ENCODE peak calls at places on chromosomes 2 and 18, in seven cellular contexts. Y is uterus, O is AG09309, L is sigmoid colon, E is heart right ventricle, B is adrenal gland, F is cardiac muscle cell. J is an unnamed sample.
A peak's percentile ranks its signal among the peaks of the same experiment; 100 is the strongest.

GRCh38 chr2:45267062-45267702 is 257.9 kb upstream of the SIX2 start:
- DNase-seq in O (no peak), F (no peak), Y (no peak), B (no peak), L (no peak), E (no peak), J (no peak)

GRCh38 chr2:101038455-101039255 is 36.6 kb downstream of the RPL31 start:
- DNase-seq in O (no peak), E (no peak), L (no peak), F (no peak), B (no peak), Y (no peak), J (no peak)

GRCh38 chr2:173590278-173590811 is 235.7 kb downstream of the CDCA7 start:
- DNase-seq in B (peak; percentile 74), Y (no peak), F (no peak), O (peak; percentile 92), L (no peak), E (peak; percentile 83), J (peak; percentile 92)

GRCh38 chr2:157413342-157414035 is 30.4 kb downstream of the CYTIP start:
- DNase-seq in Y (no peak), F (no peak), L (no peak), B (no peak), O (no peak), E (no peak), J (no peak)

GRCh38 chr2:231326404-231326803 is 69.1 kb upstream of the B3GNT7 start:
- DNase-seq in B (no peak), Y (no peak), F (no peak), E (no peak), O (no peak), L (no peak), J (no peak)

GRCh38 chr2:236811062-236811656 is 241.5 kb downstream of the ACKR3 start:
- DNase-seq in F (no peak), E (no peak), L (no peak), B (no peak), O (no peak), Y (no peak), J (no peak)

GRCh38 chr2:218024336-218024735 is 21.5 kb upstream of the TNS1 start:
- DNase-seq in F (no peak), O (no peak), L (peak; percentile 22), B (peak; percentile 12), E (no peak), Y (peak; percentile 9), J (no peak)

GRCh38 chr2:11121099-11121822 is 34.0 kb upstream of the SLC66A3 start:
- DNase-seq in F (no peak), E (no peak), L (no peak), Y (no peak), O (no peak), B (no peak), J (no peak)

GRCh38 chr2:157055660-157056199 is 201.8 kb upstream of the GALNT5 start:
- DNase-seq in Y (no peak), O (peak; percentile 5), B (no peak), L (no peak), F (peak; percentile 12), E (no peak), J (no peak)

GRCh38 chr2:239381709-239382134 is 19.1 kb downstream of the HDAC4 start:
- DNase-seq in B (no peak), O (no peak), E (no peak), F (no peak), Y (no peak), L (peak; percentile 44), J (no peak)

GRCh38 chr18:9825571-9826073 is 60.2 kb upstream of the TXNDC2 start:
- DNase-seq in F (no peak), B (peak; percentile 66), L (no peak), O (peak; percentile 87), E (no peak), Y (no peak), J (peak; percentile 79)

GRCh38 chr2:108271691-108272253 is 16.9 kb upstream of the SULT1C2 start:
- DNase-seq in O (no peak), E (peak; percentile 18), Y (no peak), L (peak; percentile 75), F (no peak), B (no peak), J (no peak)

GRCh38 chr18:57915241-57915640 is 112.1 kb upstream of the ATP8B1 start:
- DNase-seq in B (no peak), L (no peak), O (no peak), F (no peak), E (no peak), Y (no peak), J (no peak)

GRCh38 chr2:65064728-65065552 is 8.7 kb downstream of the CEP68 start:
- DNase-seq in E (peak; percentile 53), L (peak; percentile 83), F (peak; percentile 35), O (peak; percentile 80), Y (peak; percentile 45), B (peak; percentile 76), J (peak; percentile 87)

GRCh38 chr2:104863229-104863584 is 9.3 kb downstream of the POU3F3 start:
- DNase-seq in O (no peak), B (no peak), Y (no peak), L (no peak), F (no peak), E (no peak), J (no peak)

GRCh38 chr2:104863585-104864279 is 9.8 kb downstream of the POU3F3 start:
- DNase-seq in O (no peak), F (no peak), Y (no peak), L (no peak), E (no peak), B (no peak), J (no peak)

GRCh38 chr2:104861295-104862060 is 7.6 kb downstream of the POU3F3 start:
- DNase-seq in E (no peak), B (no peak), Y (no peak), O (no peak), L (no peak), F (no peak), J (no peak)

GRCh38 chr2:104864280-104864599 is 10.3 kb downstream of the POU3F3 start:
- DNase-seq in O (no peak), Y (no peak), E (no peak), L (no peak), B (no peak), F (no peak), J (no peak)

GRCh38 chr2:104862061-104862941 is 8.4 kb downstream of the POU3F3 start:
- DNase-seq in E (no peak), O (no peak), F (peak; percentile 44), Y (no peak), L (no peak), B (no peak), J (no peak)
- H3K4me3 ChIP-seq in E (no peak overlapping the region), O (no peak overlapping the region), F (peak overlapping the region; percentile 13), Y (no peak overlapping the region), L (no peak overlapping the region), B (no peak overlapping the region), J (no peak overlapping the region)

GRCh38 chr2:55047677-55048299 is 2.5 kb downstream of the RTN4 start:
- DNase-seq in F (no peak), B (no peak), O (no peak), L (no peak), E (peak; percentile 19), Y (no peak), J (no peak)

GRCh38 chr2:55050133-55050994 is at the start of gene RTN4:
- DNase-seq in F (peak; percentile 99), Y (peak; percentile 99), O (peak; percentile 97), L (peak; percentile 100), E (peak; percentile 99), B (peak; percentile 99), J (peak; percentile 96)

GRCh38 chr2:55049794-55050132 is 488 bp downstream of the RTN4 start:
- DNase-seq in F (peak; percentile 51), B (no peak), Y (no peak), O (no peak), E (no peak), L (no peak), J (no peak)

GRCh38 chr2:55048925-55049793 is 1.1 kb downstream of the RTN4 start:
- DNase-seq in Y (peak; percentile 92), E (peak; percentile 93), O (no peak), F (peak; percentile 79), L (peak; percentile 96), B (peak; percentile 91), J (no peak)

GRCh38 chr2:55048514-55048924 is 1.7 kb downstream of the RTN4 start:
- DNase-seq in Y (no peak), B (peak; percentile 52), E (peak; percentile 19), L (no peak), F (peak; percentile 61), O (no peak), J (no peak)
- TF ChIP-seq CTCF in Y (no peak), B (no peak), E (no peak), L (no peak), F (peak; percentile 20), O (peak; percentile 22), J (peak; percentile 25)

DNA sequence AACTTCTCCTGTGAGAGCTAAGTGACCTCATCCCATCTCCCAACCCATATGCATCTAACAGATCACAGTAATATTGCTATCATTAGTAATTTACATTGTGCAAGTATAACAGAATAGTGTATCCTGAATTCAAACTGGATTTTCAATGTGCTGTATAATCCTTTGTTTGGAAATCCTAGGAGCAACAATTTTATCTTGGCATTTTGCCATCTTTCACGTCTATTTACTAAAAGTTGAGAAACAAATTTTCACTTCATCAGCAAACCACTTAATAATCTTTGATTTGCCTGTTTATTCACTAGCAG is 3.8 kb downstream of the HNRNPLL start:
- DNase-seq in Y (no peak), O (no peak), B (no peak), F (no peak), L (no peak), E (no peak), J (no peak)
- H3K4me3 ChIP-seq in Y (no peak overlapping the region), O (no peak overlapping the region), B (no peak overlapping the region), F (no peak overlapping the region), L (no peak overlapping the region), E (no peak overlapping the region), J (peak overlapping the region; percentile 12)

GRCh38 chr2:188966079-188966571 is 8.0 kb upstream of the COL3A1 start:
- DNase-seq in L (no peak), O (no peak), B (no peak), E (no peak), F (no peak), Y (no peak), J (no peak)
- TF ChIP-seq CTCF in L (no peak), O (no peak), B (no peak), E (no peak), F (no peak), Y (no peak), J (no peak)

GRCh38 chr2:1739961-1740713 is 4.2 kb downstream of the PXDN start:
- DNase-seq in O (no peak), B (peak; percentile 17), Y (no peak), L (peak; percentile 69), E (no peak), F (no peak), J (no peak)
- H3K4me3 ChIP-seq in O (no peak overlapping the region), B (no peak overlapping the region), Y (no peak overlapping the region), L (no peak overlapping the region), E (no peak overlapping the region), F (no peak overlapping the region), J (no peak overlapping the region)

GRCh38 chr2:66275984-66276383 is 158.9 kb upstream of the MEIS1 start:
- DNase-seq in L (no peak), Y (no peak), E (no peak), B (no peak), O (no peak), F (no peak), J (no peak)
- TF ChIP-seq CTCF in L (no peak), Y (no peak), E (no peak), B (no peak), O (no peak), F (no peak), J (no peak)